ENCODE peak calls at places on chromosomes 16 and 17, in five cellular contexts. One of them, this sample, is unnamed.
A peak's percentile ranks its signal among the peaks of the same experiment; 100 is the strongest.

GRCh38 chr16:84735846-84736586 is 36.2 kb downstream of the USP10 start:
- DNase-seq in prostate gland: peak; percentile 44
- DNase-seq in GM12878: no peak
- DNase-seq in stomach: peak; percentile 68
- DNase-seq in endothelial cell of umbilical vein: no peak
- DNase-seq in this sample: no peak

GRCh38 chr16:1474047-1474446 is 781 bp downstream of the CLCN7 start:
- DNase-seq in prostate gland: no peak
- DNase-seq in GM12878: no peak
- DNase-seq in stomach: no peak
- DNase-seq in endothelial cell of umbilical vein: no peak
- DNase-seq in this sample: no peak

GRCh38 chr16:82231021-82231787 is 61.2 kb upstream of the MPHOSPH6 start:
- DNase-seq in prostate gland: peak; percentile 27
- DNase-seq in GM12878: no peak
- DNase-seq in stomach: no peak
- DNase-seq in endothelial cell of umbilical vein: no peak
- DNase-seq in this sample: no peak

GRCh38 chr17:75078097-75079022 is 9.4 kb upstream of the SLC16A5 start:
- DNase-seq in prostate gland: no peak
- DNase-seq in GM12878: peak; percentile 40
- DNase-seq in stomach: no peak
- DNase-seq in endothelial cell of umbilical vein: no peak
- DNase-seq in this sample: peak; percentile 79

GRCh38 chr17:62186841-62187240 is 121.8 kb upstream of the MED13 start:
- DNase-seq in prostate gland: no peak
- DNase-seq in GM12878: no peak
- DNase-seq in stomach: no peak
- DNase-seq in endothelial cell of umbilical vein: no peak
- DNase-seq in this sample: no peak

GRCh38 chr16:69217433-69217832 is 30.5 kb downstream of the SNTB2 start:
- DNase-seq in prostate gland: no peak
- DNase-seq in GM12878: no peak
- DNase-seq in stomach: no peak
- DNase-seq in endothelial cell of umbilical vein: peak; percentile 87
- DNase-seq in this sample: no peak

GRCh38 chr17:74977802-74978201 is 5.2 kb upstream of the HID1 start:
- DNase-seq in prostate gland: no peak
- DNase-seq in GM12878: no peak
- DNase-seq in stomach: no peak
- DNase-seq in endothelial cell of umbilical vein: no peak
- DNase-seq in this sample: no peak

GRCh38 chr17:41530062-41531048 is 2.2 kb upstream of the KRT19 start:
- DNase-seq in prostate gland: no peak
- DNase-seq in GM12878: no peak
- DNase-seq in stomach: peak; percentile 65
- DNase-seq in endothelial cell of umbilical vein: peak; percentile 90
- DNase-seq in this sample: peak; percentile 85

GRCh38 chr17:72989074-72989610 is 103.3 kb downstream of the SLC39A11 start:
- DNase-seq in prostate gland: no peak
- DNase-seq in GM12878: no peak
- DNase-seq in stomach: no peak
- DNase-seq in endothelial cell of umbilical vein: no peak
- DNase-seq in this sample: no peak

GRCh38 chr17:77840156-77840555 is 118.3 kb upstream of the TNRC6C start:
- DNase-seq in prostate gland: no peak
- DNase-seq in GM12878: no peak
- DNase-seq in stomach: no peak
- DNase-seq in endothelial cell of umbilical vein: peak; percentile 30
- DNase-seq in this sample: no peak

GRCh38 chr17:66507103-66507923 is 204.9 kb downstream of the PRKCA start:
- DNase-seq in prostate gland: peak; percentile 41
- DNase-seq in GM12878: no peak
- DNase-seq in stomach: no peak
- DNase-seq in endothelial cell of umbilical vein: peak; percentile 69
- DNase-seq in this sample: peak; percentile 60

GRCh38 chr16:27811881-27812280 is 251.6 kb downstream of the GSG1L start:
- DNase-seq in prostate gland: no peak
- DNase-seq in GM12878: no peak
- DNase-seq in stomach: no peak
- DNase-seq in endothelial cell of umbilical vein: no peak
- DNase-seq in this sample: no peak

GRCh38 chr17:76329664-76330063 is 21.6 kb upstream of the QRICH2 start:
- DNase-seq in prostate gland: no peak
- DNase-seq in GM12878: no peak
- DNase-seq in stomach: no peak
- DNase-seq in endothelial cell of umbilical vein: no peak
- DNase-seq in this sample: no peak

GRCh38 chr16:89273741-89274472 is 56.4 kb downstream of the ZNF778 start:
- DNase-seq in prostate gland: no peak
- DNase-seq in GM12878: no peak
- DNase-seq in stomach: no peak
- DNase-seq in endothelial cell of umbilical vein: no peak
- DNase-seq in this sample: no peak

GRCh38 chr17:81202318-81202717 is 20.4 kb downstream of the CEP131 start:
- DNase-seq in prostate gland: no peak
- DNase-seq in GM12878: no peak
- DNase-seq in stomach: no peak
- DNase-seq in endothelial cell of umbilical vein: no peak
- DNase-seq in this sample: no peak

GRCh38 chr17:81198826-81199481 is 23.8 kb downstream of the CEP131 start:
- DNase-seq in prostate gland: no peak
- DNase-seq in GM12878: no peak
- DNase-seq in stomach: no peak
- DNase-seq in endothelial cell of umbilical vein: no peak
- DNase-seq in this sample: peak; percentile 66

GRCh38 chr17:81200201-81200600 is 22.6 kb downstream of the CEP131 start:
- DNase-seq in prostate gland: no peak
- DNase-seq in GM12878: no peak
- DNase-seq in stomach: no peak
- DNase-seq in endothelial cell of umbilical vein: no peak
- DNase-seq in this sample: peak; percentile 71

GRCh38 chr17:81199482-81199830 is 23.3 kb downstream of the CEP131 start:
- DNase-seq in prostate gland: no peak
- DNase-seq in GM12878: no peak
- DNase-seq in stomach: no peak
- DNase-seq in endothelial cell of umbilical vein: no peak
- DNase-seq in this sample: peak; percentile 75

GRCh38 chr17:81200695-81201580 is 21.8 kb downstream of the CEP131 start:
- DNase-seq in prostate gland: peak; percentile 66
- DNase-seq in GM12878: no peak
- DNase-seq in stomach: peak; percentile 79
- DNase-seq in endothelial cell of umbilical vein: peak; percentile 76
- DNase-seq in this sample: peak; percentile 63
- TF ChIP-seq POLR2AphosphoS5 in prostate gland: no peak
- TF ChIP-seq POLR2AphosphoS5 in GM12878: no peak
- TF ChIP-seq POLR2AphosphoS5 in stomach: peak; percentile 53
- TF ChIP-seq POLR2AphosphoS5 in endothelial cell of umbilical vein: no peak
- TF ChIP-seq POLR2AphosphoS5 in this sample: no peak

DNA sequence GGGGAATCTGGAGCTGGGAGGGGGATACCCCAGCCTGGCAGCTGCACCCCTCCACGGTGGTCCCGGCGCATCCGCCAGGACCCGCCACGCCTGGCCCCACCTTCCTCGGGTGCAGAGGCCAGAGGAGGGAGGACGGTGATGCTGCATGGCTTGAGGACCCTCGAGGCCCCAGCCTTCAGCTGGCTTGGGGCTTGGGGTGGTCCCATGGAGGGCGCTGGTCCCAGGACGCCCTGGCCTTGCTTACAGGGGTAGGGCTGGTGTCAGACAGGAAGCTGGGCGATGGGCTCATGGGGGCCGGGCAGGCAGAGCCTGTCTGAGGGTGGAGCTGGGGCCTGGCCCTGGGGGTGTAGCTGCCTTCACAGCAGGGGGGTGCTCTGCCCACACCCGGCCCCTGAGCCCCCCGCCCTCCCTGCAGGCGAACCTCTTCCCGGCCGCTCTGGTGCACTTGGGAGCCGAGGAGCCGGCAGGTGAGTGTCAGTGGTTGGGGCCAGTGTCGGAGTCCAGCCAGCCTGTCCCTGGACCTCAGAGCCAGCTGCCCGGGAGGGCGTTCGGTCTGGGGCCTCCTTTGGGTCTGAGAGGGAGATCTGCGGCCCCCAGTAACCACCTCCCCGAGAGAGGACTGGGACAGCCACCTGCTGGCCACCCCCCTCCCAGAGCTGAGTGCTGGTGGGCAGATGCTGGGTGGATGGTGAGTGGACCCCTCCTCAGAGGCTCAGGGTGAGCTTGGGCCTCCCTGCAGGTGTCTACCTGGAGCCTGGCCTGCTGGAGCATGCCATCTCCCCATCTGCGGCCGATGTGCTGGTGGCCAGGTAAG is 6.4 kb downstream of the CENPX start:
- DNase-seq in prostate gland: no peak
- DNase-seq in GM12878: no peak
- DNase-seq in stomach: no peak
- DNase-seq in endothelial cell of umbilical vein: no peak
- DNase-seq in this sample: peak; percentile 72
- H3K4me1 ChIP-seq in prostate gland: peaks cover under 1% of the 10 kb centered on the region
- H3K4me1 ChIP-seq in GM12878: peaks cover 1% of the 10 kb centered on the region
- H3K4me1 ChIP-seq in stomach: peaks cover 19% of the 10 kb centered on the region
- H3K4me1 ChIP-seq in endothelial cell of umbilical vein: no peaks in the 10 kb centered on the region
- H3K4me1 ChIP-seq in this sample: peaks cover 19% of the 10 kb centered on the region

DNA sequence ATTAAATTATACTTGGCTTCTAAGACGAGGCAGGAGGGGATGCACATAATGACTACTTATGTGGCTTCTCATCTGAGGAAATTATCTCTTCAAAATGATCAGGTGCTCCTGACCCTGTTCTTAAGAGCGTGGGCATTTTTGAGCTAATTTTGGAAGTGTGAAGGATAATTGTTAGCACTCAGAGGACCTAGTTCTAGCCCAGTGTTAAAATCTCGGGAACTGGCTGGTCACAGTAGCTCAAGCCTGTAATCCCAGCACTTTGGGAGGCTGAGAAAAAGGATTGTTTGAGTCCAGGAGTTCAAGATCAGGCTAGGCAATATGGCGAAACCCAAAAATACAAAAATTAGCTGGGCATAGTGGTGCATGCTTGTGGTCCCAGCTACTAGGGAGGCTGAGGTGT is 103.0 kb upstream of the DHX40 start:
- DNase-seq in prostate gland: no peak
- DNase-seq in GM12878: no peak
- DNase-seq in stomach: no peak
- DNase-seq in endothelial cell of umbilical vein: no peak
- DNase-seq in this sample: no peak
- H3K4me3 ChIP-seq in prostate gland: no peak overlapping the region
- H3K4me3 ChIP-seq in GM12878: no peak overlapping the region
- H3K4me3 ChIP-seq in stomach: no peak overlapping the region
- H3K4me3 ChIP-seq in endothelial cell of umbilical vein: no peak overlapping the region
- H3K4me3 ChIP-seq in this sample: no peak overlapping the region

GRCh38 chr17:44465897-44466296 is 37.3 kb downstream of the GPATCH8 start:
- DNase-seq in prostate gland: no peak
- DNase-seq in GM12878: no peak
- DNase-seq in stomach: no peak
- DNase-seq in endothelial cell of umbilical vein: no peak
- DNase-seq in this sample: no peak
- TF ChIP-seq POLR2AphosphoS5 in prostate gland: no peak
- TF ChIP-seq POLR2AphosphoS5 in GM12878: no peak
- TF ChIP-seq POLR2AphosphoS5 in stomach: no peak
- TF ChIP-seq POLR2AphosphoS5 in endothelial cell of umbilical vein: no peak
- TF ChIP-seq POLR2AphosphoS5 in this sample: no peak

DNA sequence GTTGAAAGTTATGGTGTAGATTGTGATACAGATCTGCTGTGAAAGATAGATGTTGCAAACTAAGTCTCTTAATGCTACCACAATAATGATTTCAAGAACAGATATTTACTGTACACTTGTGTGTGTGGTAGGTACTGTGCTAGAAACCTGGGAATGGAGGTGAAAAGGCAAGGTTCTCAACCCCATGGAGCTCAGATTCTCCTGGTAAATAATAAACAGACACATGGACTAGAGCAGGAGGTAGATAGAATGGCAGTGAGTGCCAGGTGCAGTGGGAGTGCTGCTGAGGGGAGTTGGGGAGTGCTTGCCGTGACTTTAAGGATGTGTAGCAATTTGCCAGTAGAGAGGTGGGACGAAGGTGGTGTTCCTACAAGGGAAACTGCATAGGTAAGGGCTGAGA is 34.9 kb downstream of the MRTFB start:
- DNase-seq in prostate gland: no peak
- DNase-seq in GM12878: no peak
- DNase-seq in stomach: no peak
- DNase-seq in endothelial cell of umbilical vein: no peak
- DNase-seq in this sample: no peak
- H3K4me1 ChIP-seq in prostate gland: no peaks in the 10 kb centered on the region
- H3K4me1 ChIP-seq in GM12878: peaks cover 23% of the 10 kb centered on the region
- H3K4me1 ChIP-seq in stomach: peaks cover 34% of the 10 kb centered on the region
- H3K4me1 ChIP-seq in endothelial cell of umbilical vein: peaks cover 33% of the 10 kb centered on the region
- H3K4me1 ChIP-seq in this sample: peaks cover 53% of the 10 kb centered on the region

GRCh38 chr16:30010817-30011504 is at the start of gene DOC2A:
- DNase-seq in prostate gland: no peak
- DNase-seq in GM12878: no peak
- DNase-seq in stomach: no peak
- DNase-seq in endothelial cell of umbilical vein: no peak
- DNase-seq in this sample: no peak

GRCh38 chr16:30009990-30010816 is 624 bp downstream of the DOC2A start:
- DNase-seq in prostate gland: no peak
- DNase-seq in GM12878: no peak
- DNase-seq in stomach: no peak
- DNase-seq in endothelial cell of umbilical vein: no peak
- DNase-seq in this sample: no peak

GRCh38 chr16:30007378-30007895 is 3.4 kb downstream of the DOC2A start:
- DNase-seq in prostate gland: no peak
- DNase-seq in GM12878: no peak
- DNase-seq in stomach: no peak
- DNase-seq in endothelial cell of umbilical vein: no peak
- DNase-seq in this sample: no peak

GRCh38 chr16:30006659-30007377 is 4.0 kb downstream of the DOC2A start:
- DNase-seq in prostate gland: no peak
- DNase-seq in GM12878: no peak
- DNase-seq in stomach: no peak
- DNase-seq in endothelial cell of umbilical vein: no peak
- DNase-seq in this sample: peak; percentile 80

DNA sequence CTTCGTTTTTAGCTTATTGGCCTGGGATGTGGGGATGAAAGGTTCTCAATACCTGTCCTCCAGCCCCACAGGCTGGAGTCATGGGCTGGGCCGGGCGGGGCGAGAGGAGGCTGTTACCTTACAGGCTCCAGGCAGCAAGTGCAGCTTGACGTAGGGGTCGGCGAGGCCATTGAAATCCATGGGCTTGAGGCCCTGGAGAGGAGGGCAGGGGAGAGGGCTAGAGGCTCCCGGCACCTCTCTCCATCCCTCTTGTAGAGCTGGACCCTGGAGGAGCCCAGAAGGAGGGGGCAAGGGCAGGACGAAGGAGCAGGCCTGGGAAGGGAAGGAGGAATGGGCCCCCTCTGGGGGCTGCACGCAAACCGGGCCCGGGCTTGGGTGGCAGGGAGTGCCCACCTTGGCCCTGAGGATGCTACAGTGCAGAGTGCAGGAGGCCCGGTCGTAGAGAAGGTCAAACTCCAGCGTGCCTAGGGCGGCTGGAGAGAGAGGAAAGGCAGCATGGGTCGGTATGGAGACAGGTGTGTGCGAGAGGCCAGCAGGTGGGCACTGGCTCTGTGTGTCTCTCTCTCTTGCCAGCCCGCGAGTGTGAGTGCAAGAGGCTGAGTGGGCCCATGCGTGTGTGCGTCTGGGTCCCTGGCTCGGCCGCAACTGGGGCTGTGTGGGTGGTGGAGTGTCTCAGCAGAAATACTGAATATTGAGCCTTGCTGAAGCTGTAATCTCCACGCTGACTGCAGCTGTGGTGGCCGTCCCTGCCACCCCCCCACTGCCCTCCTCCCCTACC is 1.6 kb downstream of the DOC2A start:
- DNase-seq in prostate gland: no peak
- DNase-seq in GM12878: no peak
- DNase-seq in stomach: no peak
- DNase-seq in endothelial cell of umbilical vein: no peak
- DNase-seq in this sample: no peak
- H3K4me3 ChIP-seq in prostate gland: no peak overlapping the region
- H3K4me3 ChIP-seq in GM12878: no peak overlapping the region
- H3K4me3 ChIP-seq in stomach: no peak overlapping the region
- H3K4me3 ChIP-seq in endothelial cell of umbilical vein: no peak overlapping the region
- H3K4me3 ChIP-seq in this sample: no peak overlapping the region

GRCh38 chr17:45104029-45104428 is 28.3 kb downstream of the PLCD3 start:
- DNase-seq in prostate gland: no peak
- DNase-seq in GM12878: no peak
- DNase-seq in stomach: no peak
- DNase-seq in endothelial cell of umbilical vein: no peak
- DNase-seq in this sample: no peak
- TF ChIP-seq POLR2AphosphoS5 in prostate gland: no peak
- TF ChIP-seq POLR2AphosphoS5 in GM12878: no peak
- TF ChIP-seq POLR2AphosphoS5 in stomach: no peak
- TF ChIP-seq POLR2AphosphoS5 in endothelial cell of umbilical vein: no peak
- TF ChIP-seq POLR2AphosphoS5 in this sample: no peak